ENCODE peak calls at places on chromosomes 16 and 17, in six cellular contexts. One of them, this sample, is unnamed.

GRCh38 chr17:27323538-27324212 is 29.8 kb downstream of the WSB1 start:
- DNase-seq in stomach: peak
- DNase-seq in A549: peak
- DNase-seq in ovary: peak
- DNase-seq in tibial nerve: peak
- DNase-seq in HepG2: peak
- DNase-seq in this sample: peak

GRCh38 chr17:17685775-17686291 is 4.6 kb downstream of the RAI1 start:
- DNase-seq in stomach: peak
- DNase-seq in A549: peak
- DNase-seq in ovary: no peak
- DNase-seq in tibial nerve: no peak
- DNase-seq in HepG2: no peak
- DNase-seq in this sample: peak

GRCh38 chr16:73172621-73173312 is 124.8 kb upstream of the ZFHX3 start:
- DNase-seq in stomach: peak
- DNase-seq in A549: no peak
- DNase-seq in ovary: peak
- DNase-seq in tibial nerve: peak
- DNase-seq in HepG2: no peak
- DNase-seq in this sample: peak

GRCh38 chr17:40596261-40596919 is 31.1 kb upstream of the CCR7 start:
- DNase-seq in stomach: no peak
- DNase-seq in A549: peak
- DNase-seq in ovary: no peak
- DNase-seq in tibial nerve: no peak
- DNase-seq in HepG2: peak
- DNase-seq in this sample: no peak

GRCh38 chr16:74868501-74868900 is 93.9 kb upstream of the FA2H start:
- DNase-seq in stomach: no peak
- DNase-seq in A549: no peak
- DNase-seq in ovary: no peak
- DNase-seq in tibial nerve: no peak
- DNase-seq in HepG2: peak
- DNase-seq in this sample: no peak

GRCh38 chr17:80949451-80950421 is 41.9 kb upstream of the CHMP6 start:
- DNase-seq in stomach: no peak
- DNase-seq in A549: no peak
- DNase-seq in ovary: no peak
- DNase-seq in tibial nerve: no peak
- DNase-seq in HepG2: no peak
- DNase-seq in this sample: no peak

GRCh38 chr17:82225368-82226029 is 3.3 kb upstream of the SLC16A3 start:
- DNase-seq in stomach: no peak
- DNase-seq in A549: no peak
- DNase-seq in ovary: no peak
- DNase-seq in tibial nerve: no peak
- DNase-seq in HepG2: no peak
- DNase-seq in this sample: peak

GRCh38 chr17:45288825-45289224 is 26.9 kb upstream of the SPATA32 start:
- DNase-seq in stomach: peak
- DNase-seq in A549: no peak
- DNase-seq in ovary: no peak
- DNase-seq in tibial nerve: no peak
- DNase-seq in HepG2: no peak
- DNase-seq in this sample: no peak

GRCh38 chr17:7857724-7858486 is at the start of gene CYB5D1:
- DNase-seq in stomach: peak
- DNase-seq in A549: peak
- DNase-seq in ovary: peak
- DNase-seq in tibial nerve: peak
- DNase-seq in HepG2: peak
- DNase-seq in this sample: peak

GRCh38 chr16:70746040-70746707 is 54.8 kb downstream of the VAC14 start:
- DNase-seq in stomach: peak
- DNase-seq in A549: peak
- DNase-seq in ovary: peak
- DNase-seq in tibial nerve: peak
- DNase-seq in HepG2: peak
- DNase-seq in this sample: no peak

GRCh38 chr17:69047368-69048263 is 13.1 kb downstream of the ABCA9 start:
- DNase-seq in stomach: peak
- DNase-seq in A549: peak
- DNase-seq in ovary: peak
- DNase-seq in tibial nerve: peak
- DNase-seq in HepG2: peak
- DNase-seq in this sample: peak

GRCh38 chr17:38730526-38731379 is 612 bp downstream of the CISD3 start:
- DNase-seq in stomach: peak
- DNase-seq in A549: peak
- DNase-seq in ovary: peak
- DNase-seq in tibial nerve: peak
- DNase-seq in HepG2: peak
- DNase-seq in this sample: peak

GRCh38 chr17:1716076-1716911 is 6.1 kb upstream of the TLCD2 start:
- DNase-seq in stomach: peak
- DNase-seq in A549: peak
- DNase-seq in ovary: peak
- DNase-seq in tibial nerve: peak
- DNase-seq in HepG2: peak
- DNase-seq in this sample: peak

GRCh38 chr17:1715803-1716075 is 5.6 kb upstream of the TLCD2 start:
- DNase-seq in stomach: no peak
- DNase-seq in A549: no peak
- DNase-seq in ovary: no peak
- DNase-seq in tibial nerve: no peak
- DNase-seq in HepG2: no peak
- DNase-seq in this sample: no peak

GRCh38 chr17:1714980-1715802 is 5.0 kb upstream of the TLCD2 start:
- DNase-seq in stomach: peak
- DNase-seq in A549: peak
- DNase-seq in ovary: peak
- DNase-seq in tibial nerve: peak
- DNase-seq in HepG2: peak
- DNase-seq in this sample: peak

GRCh38 chr17:1718362-1719165 is 5.9 kb upstream of the WDR81 start:
- DNase-seq in stomach: no peak
- DNase-seq in A549: no peak
- DNase-seq in ovary: no peak
- DNase-seq in tibial nerve: no peak
- DNase-seq in HepG2: no peak
- DNase-seq in this sample: peak

GRCh38 chr17:1716912-1717695 is 6.9 kb upstream of the TLCD2 start:
- DNase-seq in stomach: peak
- DNase-seq in A549: peak
- DNase-seq in ovary: peak
- DNase-seq in tibial nerve: peak
- DNase-seq in HepG2: peak
- DNase-seq in this sample: no peak
- TF ChIP-seq POLR2A in stomach: peak
- TF ChIP-seq POLR2A in A549: peak
- TF ChIP-seq POLR2A in ovary: peak
- TF ChIP-seq POLR2A in tibial nerve: no peak
- TF ChIP-seq POLR2A in HepG2: peak
- TF ChIP-seq POLR2A in this sample: peak

GRCh38 chr16:31453255-31454204 is 5.8 kb upstream of the ARMC5 start:
- DNase-seq in stomach: no peak
- DNase-seq in A549: peak
- DNase-seq in ovary: peak
- DNase-seq in tibial nerve: no peak
- DNase-seq in HepG2: peak
- DNase-seq in this sample: peak

GRCh38 chr16:31451201-31451600 is 8.1 kb upstream of the ARMC5 start:
- DNase-seq in stomach: no peak
- DNase-seq in A549: no peak
- DNase-seq in ovary: no peak
- DNase-seq in tibial nerve: no peak
- DNase-seq in HepG2: no peak
- DNase-seq in this sample: no peak

GRCh38 chr16:31452631-31453106 is 6.6 kb upstream of the ARMC5 start:
- DNase-seq in stomach: no peak
- DNase-seq in A549: peak
- DNase-seq in ovary: no peak
- DNase-seq in tibial nerve: no peak
- DNase-seq in HepG2: no peak
- DNase-seq in this sample: no peak

GRCh38 chr16:31455601-31456314 is 3.5 kb upstream of the ARMC5 start:
- DNase-seq in stomach: no peak
- DNase-seq in A549: peak
- DNase-seq in ovary: no peak
- DNase-seq in tibial nerve: no peak
- DNase-seq in HepG2: no peak
- DNase-seq in this sample: no peak

DNA sequence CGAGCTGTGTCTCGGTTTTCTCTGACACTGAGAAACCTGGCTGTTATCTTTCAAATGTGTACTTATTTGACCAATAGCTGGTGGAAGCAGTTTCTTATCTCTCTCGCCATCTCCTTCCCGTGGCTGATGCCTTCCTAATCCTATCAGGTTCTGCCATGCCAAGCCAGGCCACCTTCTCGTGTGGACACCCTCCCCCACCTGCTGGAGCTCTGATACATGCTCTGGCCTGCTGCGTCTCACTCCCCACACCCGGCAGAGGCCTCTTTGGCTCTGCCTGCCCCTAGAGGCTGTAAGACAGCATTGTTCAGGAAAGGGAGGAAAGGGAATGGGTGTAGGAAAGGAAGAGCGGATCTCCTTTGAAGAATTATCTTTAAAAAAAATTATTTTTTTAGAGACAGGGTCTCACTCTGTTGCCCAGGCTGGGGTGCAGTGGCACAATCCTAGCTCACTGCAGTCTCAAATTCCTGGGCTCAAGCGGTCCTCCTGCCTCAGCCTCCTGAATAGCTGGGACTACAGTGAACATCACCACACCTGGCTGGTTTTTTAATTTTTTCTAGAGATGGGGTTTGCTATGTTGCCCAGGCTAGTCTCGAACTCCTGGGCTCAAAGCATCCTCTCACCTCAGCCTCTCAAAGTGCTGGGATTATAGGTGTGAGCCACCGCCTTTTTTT is 7.5 kb upstream of the ARMC5 start:
- DNase-seq in stomach: peak
- DNase-seq in A549: peak
- DNase-seq in ovary: peak
- DNase-seq in tibial nerve: no peak
- DNase-seq in HepG2: peak
- DNase-seq in this sample: peak
- TF ChIP-seq EP300 in stomach: no peak
- TF ChIP-seq EP300 in A549: no peak
- TF ChIP-seq EP300 in ovary: no peak
- TF ChIP-seq EP300 in tibial nerve: no peak
- TF ChIP-seq EP300 in HepG2: no peak
- TF ChIP-seq EP300 in this sample: no peak

GRCh38 chr16:30698816-30699614 is at the start of gene SRCAP:
- DNase-seq in stomach: peak
- DNase-seq in A549: peak
- DNase-seq in ovary: peak
- DNase-seq in tibial nerve: peak
- DNase-seq in HepG2: peak
- DNase-seq in this sample: peak

GRCh38 chr16:30699615-30700099 is 686 bp downstream of the SRCAP start:
- DNase-seq in stomach: no peak
- DNase-seq in A549: no peak
- DNase-seq in ovary: no peak
- DNase-seq in tibial nerve: no peak
- DNase-seq in HepG2: no peak
- DNase-seq in this sample: no peak

GRCh38 chr16:30697264-30698138 is 1.5 kb upstream of the SRCAP start:
- DNase-seq in stomach: no peak
- DNase-seq in A549: no peak
- DNase-seq in ovary: no peak
- DNase-seq in tibial nerve: no peak
- DNase-seq in HepG2: no peak
- DNase-seq in this sample: peak

GRCh38 chr16:30700491-30700890 is 1.5 kb downstream of the SRCAP start:
- DNase-seq in stomach: no peak
- DNase-seq in A549: no peak
- DNase-seq in ovary: no peak
- DNase-seq in tibial nerve: no peak
- DNase-seq in HepG2: no peak
- DNase-seq in this sample: no peak

DNA sequence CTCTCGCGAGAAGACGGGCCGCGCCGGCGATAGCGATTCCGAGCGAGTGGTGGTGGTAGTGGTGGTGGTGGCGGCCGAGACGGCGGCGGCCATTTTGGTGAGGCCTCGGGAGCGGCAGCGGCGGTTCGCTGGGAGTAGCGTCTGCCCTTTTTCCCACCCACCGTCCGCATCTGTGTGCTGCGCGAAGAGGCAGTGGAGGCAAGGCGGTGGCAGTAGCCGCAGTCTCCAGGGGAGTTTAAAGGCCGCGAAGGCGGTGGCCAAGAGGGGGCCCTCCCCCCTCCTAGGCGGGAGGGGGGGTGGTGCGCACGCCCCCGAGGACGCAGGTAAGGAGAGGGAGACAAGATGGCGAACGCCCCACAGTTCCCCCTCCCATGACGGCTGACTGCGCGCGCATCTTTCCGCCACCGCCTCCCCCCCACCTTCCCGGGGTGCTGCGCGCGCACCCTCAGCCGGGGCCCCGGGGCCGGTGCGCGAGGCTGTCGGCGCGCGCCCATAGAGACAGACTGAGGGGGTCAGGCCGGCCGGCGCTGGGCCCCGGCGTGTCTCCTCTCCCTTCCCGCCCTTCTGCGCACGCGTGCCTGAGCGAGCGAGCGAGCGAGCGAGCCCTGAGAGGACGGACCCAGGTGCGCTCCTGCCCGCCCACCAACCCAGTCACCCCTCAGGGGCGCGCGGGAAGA is 694 bp upstream of the SRCAP start:
- DNase-seq in stomach: peak
- DNase-seq in A549: peak
- DNase-seq in ovary: peak
- DNase-seq in tibial nerve: peak
- DNase-seq in HepG2: peak
- DNase-seq in this sample: peak
- TF ChIP-seq POLR2A in stomach: peak
- TF ChIP-seq POLR2A in A549: peak
- TF ChIP-seq POLR2A in ovary: peak
- TF ChIP-seq POLR2A in tibial nerve: peak
- TF ChIP-seq POLR2A in HepG2: peak
- TF ChIP-seq POLR2A in this sample: peak

GRCh38 chr17:60390881-60391418 is 983 bp downstream of the USP32 start:
- DNase-seq in stomach: peak
- DNase-seq in A549: peak
- DNase-seq in ovary: peak
- DNase-seq in tibial nerve: peak
- DNase-seq in HepG2: peak
- DNase-seq in this sample: peak

GRCh38 chr17:60393840-60394529 is 2.1 kb upstream of the USP32 start:
- DNase-seq in stomach: no peak
- DNase-seq in A549: no peak
- DNase-seq in ovary: no peak
- DNase-seq in tibial nerve: no peak
- DNase-seq in HepG2: no peak
- DNase-seq in this sample: no peak

GRCh38 chr17:60392845-60393702 is 1.1 kb upstream of the USP32 start:
- DNase-seq in stomach: peak
- DNase-seq in A549: peak
- DNase-seq in ovary: peak
- DNase-seq in tibial nerve: peak
- DNase-seq in HepG2: peak
- DNase-seq in this sample: peak

GRCh38 chr17:60391419-60392041 is 403 bp downstream of the USP32 start:
- DNase-seq in stomach: no peak
- DNase-seq in A549: no peak
- DNase-seq in ovary: no peak
- DNase-seq in tibial nerve: peak
- DNase-seq in HepG2: no peak
- DNase-seq in this sample: no peak

GRCh38 chr17:60392042-60392844 is at the start of gene USP32:
- DNase-seq in stomach: peak
- DNase-seq in A549: peak
- DNase-seq in ovary: peak
- DNase-seq in tibial nerve: peak
- DNase-seq in HepG2: peak
- DNase-seq in this sample: peak
- TF ChIP-seq EP300 in stomach: peak
- TF ChIP-seq EP300 in A549: peak
- TF ChIP-seq EP300 in ovary: peak
- TF ChIP-seq EP300 in tibial nerve: peak
- TF ChIP-seq EP300 in HepG2: peak
- TF ChIP-seq EP300 in this sample: no peak

This sample was measured in upper lobe of left lung.